ENCODE peak calls at places on chromosomes 4 and X, in eight cellular contexts. R, P, Z, N, B, Y, D and W are unnamed samples.

GRCh38 chr4:7194251-7195137 is 2.2 kb downstream of the SORCS2 start:
- DNase-seq in R (no peak), P (no peak), Z (peak; percentile 20), N (no peak), B (no peak), Y (no peak), D (no peak), W (no peak)

GRCh38 chrX:109487640-109488039 is 5.8 kb upstream of the GUCY2F start:
- DNase-seq in R (no peak), P (no peak), Z (no peak), N (no peak), B (no peak), Y (no peak), D (peak; percentile 3), W (no peak)

GRCh38 chr4:186904104-186904503 is 180.4 kb upstream of the FAT1 start:
- DNase-seq in R (no peak), P (peak; percentile 55), Z (no peak), N (no peak), B (no peak), Y (no peak), D (no peak), W (no peak)

GRCh38 chrX:131816551-131817136 is 206.5 kb upstream of the STK26 start:
- DNase-seq in R (peak; percentile 64), P (no peak), Z (peak; percentile 45), N (peak; percentile 14), B (peak; percentile 63), Y (no peak), D (no peak), W (peak; percentile 73)

GRCh38 chr4:88939697-88940096 is 117.3 kb downstream of the FAM13A start:
- DNase-seq in R (no peak), P (no peak), Z (no peak), N (no peak), B (no peak), Y (no peak), D (no peak), W (no peak)

GRCh38 chr4:119046263-119046662 is 89.4 kb upstream of the MYOZ2 start:
- DNase-seq in R (peak; percentile 83), P (no peak), Z (peak; percentile 82), N (no peak), B (no peak), Y (no peak), D (no peak), W (no peak)

GRCh38 chr4:160129439-160129838 is 1026.6 kb downstream of the RAPGEF2 start:
- DNase-seq in R (no peak), P (no peak), Z (no peak), N (no peak), B (no peak), Y (peak; percentile 18), D (no peak), W (no peak)

GRCh38 chr4:82905205-82905604 is 4.7 kb downstream of the THAP9 start:
- DNase-seq in R (no peak), P (no peak), Z (no peak), N (peak; percentile 77), B (no peak), Y (no peak), D (no peak), W (no peak)

GRCh38 chr4:122827258-122827887 is 742 bp downstream of the FGF2 start:
- DNase-seq in R (peak; percentile 41), P (no peak), Z (no peak), N (peak; percentile 83), B (no peak), Y (no peak), D (peak; percentile 45), W (no peak)

GRCh38 chrX:2917767-2918166 is 11.4 kb downstream of the ARSD start:
- DNase-seq in R (no peak), P (no peak), Z (no peak), N (no peak), B (no peak), Y (no peak), D (no peak), W (no peak)

GRCh38 chr4:127622621-127622922 is 10.2 kb upstream of the INTU start:
- DNase-seq in R (no peak), P (no peak), Z (no peak), N (no peak), B (no peak), Y (no peak), D (no peak), W (no peak)

GRCh38 chr4:140993350-140993749 is 139.9 kb downstream of the RNF150 start:
- DNase-seq in R (no peak), P (no peak), Z (no peak), N (no peak), B (no peak), Y (no peak), D (no peak), W (no peak)
- TF ChIP-seq CTCF in R (no peak), P (no peak), Z (no peak), N (no peak), B (no peak), Y (no peak), D (no peak), W (no peak)

DNA sequence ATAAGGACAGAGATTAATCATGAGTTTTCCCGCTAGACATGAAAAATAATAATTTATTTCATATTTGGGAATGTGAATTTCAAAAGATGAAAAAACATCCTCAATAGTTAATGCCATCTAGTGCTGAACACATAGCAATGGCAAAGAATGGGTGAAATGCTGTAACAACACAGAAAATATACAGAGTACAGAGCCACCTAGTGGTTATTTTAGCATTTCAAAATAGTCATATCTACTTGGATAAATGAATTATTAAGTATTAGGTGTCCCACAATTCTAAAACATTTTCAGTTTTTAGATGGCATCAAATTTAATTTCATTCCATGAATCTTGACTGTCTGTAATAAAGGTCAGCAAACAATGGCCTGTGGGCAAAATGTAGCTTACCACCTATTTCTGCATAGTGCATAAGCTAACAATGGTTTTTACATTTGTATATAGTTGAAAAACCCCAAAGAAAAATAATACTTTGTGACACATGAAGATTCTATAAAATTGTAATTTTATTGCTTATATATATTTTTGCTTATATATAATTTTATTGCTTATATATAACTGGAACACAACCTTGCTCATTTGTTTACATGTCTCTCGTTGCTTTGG is 99.3 kb upstream of the FAM47C start:
- DNase-seq in R (no peak), P (no peak), Z (no peak), N (peak; percentile 1), B (no peak), Y (peak; percentile 4), D (peak; percentile 28), W (no peak)
- TF ChIP-seq CTCF in R (peak; percentile 44), P (peak; percentile 44), Z (peak; percentile 25), N (no peak), B (no peak), Y (peak; percentile 57), D (peak; percentile 59), W (no peak)

GRCh38 chrX:114952696-114953095 is 64.7 kb downstream of the IL13RA2 start:
- DNase-seq in R (no peak), P (no peak), Z (no peak), N (no peak), B (no peak), Y (no peak), D (peak; percentile 46), W (no peak)
- TF ChIP-seq CTCF in R (no peak), P (no peak), Z (no peak), N (no peak), B (no peak), Y (no peak), D (peak; percentile 42), W (no peak)

DNA sequence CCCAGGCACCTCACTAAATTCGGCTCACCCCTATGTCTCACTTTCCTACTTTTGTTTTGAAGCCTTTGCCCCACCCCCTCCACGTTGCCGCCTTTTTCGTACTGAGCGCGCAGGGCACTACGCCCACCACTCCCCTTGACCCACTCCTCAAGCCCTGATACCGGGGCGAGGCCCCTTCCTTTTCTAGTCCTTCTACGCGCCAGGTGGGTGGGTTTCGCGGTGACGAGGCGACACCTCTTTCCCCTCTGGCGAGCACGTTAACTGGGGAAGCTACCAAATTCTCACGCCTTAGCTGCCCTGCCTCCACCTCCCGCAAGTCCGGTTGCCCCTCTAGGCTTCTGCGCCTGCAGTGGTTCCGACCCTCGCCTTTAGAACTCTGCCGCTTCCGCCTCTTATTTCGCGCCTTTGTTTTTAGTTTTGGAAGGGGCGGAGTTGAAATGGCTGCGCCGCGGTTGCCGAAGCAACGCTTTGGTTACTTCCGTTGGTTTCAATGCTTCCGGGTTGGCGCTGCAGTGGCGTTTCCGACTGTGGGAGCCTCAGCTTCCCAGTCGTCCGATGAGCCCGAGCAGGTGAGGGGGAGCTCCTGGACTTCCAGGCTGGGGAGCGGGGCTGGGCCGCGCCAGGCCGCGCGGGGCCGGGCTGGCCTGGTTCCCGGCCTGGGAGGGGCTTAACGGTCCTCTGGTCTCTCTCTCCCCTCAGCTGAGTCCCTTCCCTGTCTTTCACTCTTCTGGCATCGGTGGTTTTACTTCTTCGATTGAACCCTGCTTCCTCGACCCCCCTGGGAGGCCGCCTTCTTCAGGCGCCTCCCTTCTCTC is at the start of gene SLC25A14:
- DNase-seq in R (peak; percentile 75), P (peak; percentile 20), Z (peak; percentile 57), N (peak; percentile 78), B (peak; percentile 48), Y (peak; percentile 51), D (peak; percentile 83), W (peak; percentile 24)
- TF ChIP-seq CTCF in R (no peak), P (no peak), Z (no peak), N (no peak), B (no peak), Y (no peak), D (no peak), W (no peak)

GRCh38 chrX:149628280-149628679 is 3.3 kb downstream of the TMEM185A start:
- DNase-seq in R (no peak), P (no peak), Z (no peak), N (no peak), B (no peak), Y (no peak), D (no peak), W (no peak)

GRCh38 chrX:149629730-149630387 is 1.7 kb downstream of the TMEM185A start:
- DNase-seq in R (no peak), P (no peak), Z (no peak), N (no peak), B (no peak), Y (no peak), D (no peak), W (no peak)

GRCh38 chrX:149630681-149631292 is 805 bp downstream of the TMEM185A start:
- DNase-seq in R (peak; percentile 19), P (peak; percentile 4), Z (no peak), N (no peak), B (no peak), Y (no peak), D (no peak), W (no peak)

GRCh38 chrX:149631293-149632165 is at the start of gene TMEM185A:
- DNase-seq in R (peak; percentile 76), P (no peak), Z (peak; percentile 34), N (peak; percentile 85), B (peak; percentile 56), Y (peak; percentile 33), D (peak; percentile 79), W (no peak)

GRCh38 chrX:149628768-149629167 is 2.8 kb downstream of the TMEM185A start:
- DNase-seq in R (no peak), P (no peak), Z (no peak), N (no peak), B (no peak), Y (no peak), D (no peak), W (no peak)
- TF ChIP-seq CTCF in R (no peak), P (no peak), Z (no peak), N (no peak), B (no peak), Y (no peak), D (no peak), W (no peak)